ENCODE peak calls at places on chromosomes 6 and 20, in five cellular contexts. N is GM04503, P is choroid plexus epithelial cell, O is kidney tubule cell, D is K562. G is an unnamed sample.

GRCh38 chr6:34324738-34325444 is 67.6 kb downstream of the NUDT3 start:
- DNase-seq in N (no peak), P (peak; percentile 79), O (no peak), D (no peak), G (no peak)

GRCh38 chr6:146770965-146771735 is 172.4 kb downstream of the ADGB start:
- DNase-seq in N (no peak), P (no peak), O (no peak), D (peak; percentile 30), G (no peak)

GRCh38 chr6:169912266-169913095 is 161.1 kb downstream of the ERMARD start:
- DNase-seq in N (no peak), P (no peak), O (no peak), D (no peak), G (no peak)

GRCh38 chr6:136791296-136792065 is 796 bp downstream of the MAP3K5 start:
- DNase-seq in N (no peak), P (peak; percentile 73), O (peak; percentile 46), D (peak; percentile 50), G (no peak)

GRCh38 chr6:100257661-100258395 is 206.9 kb downstream of the SIM1 start:
- DNase-seq in N (no peak), P (peak; percentile 91), O (peak; percentile 60), D (peak; percentile 26), G (peak; percentile 20)

GRCh38 chr6:116278853-116279231 is 888 bp downstream of the TSPYL1 start:
- DNase-seq in N (no peak), P (no peak), O (peak; percentile 58), D (no peak), G (no peak)

GRCh38 chr6:90610291-90610670 is 23.4 kb upstream of the MAP3K7 start:
- DNase-seq in N (no peak), P (peak; percentile 13), O (no peak), D (no peak), G (no peak)

GRCh38 chr6:27139753-27140522 is 107.6 kb upstream of the PRSS16 start:
- DNase-seq in N (no peak), P (no peak), O (no peak), D (peak; percentile 31), G (no peak)

GRCh38 chr6:116389357-116389756 is 18.6 kb downstream of the DSE start:
- DNase-seq in N (no peak), P (no peak), O (peak; percentile 12), D (no peak), G (no peak)

GRCh38 chr20:58981564-58982364 is 708 bp downstream of the NELFCD start:
- DNase-seq in N (no peak), P (peak; percentile 22), O (peak; percentile 19), D (peak; percentile 39), G (no peak)

GRCh38 chr6:79548310-79548709 is 11.1 kb upstream of the LCA5 start:
- DNase-seq in N (no peak), P (no peak), O (no peak), D (no peak), G (no peak)

GRCh38 chr6:123091896-123092271 is 95.8 kb downstream of the CLVS2 start:
- DNase-seq in N (no peak), P (no peak), O (no peak), D (no peak), G (no peak)

GRCh38 chr20:59515013-59515905 is 89.1 kb upstream of the PHACTR3 start:
- DNase-seq in N (no peak), P (peak; percentile 63), O (peak; percentile 64), D (peak; percentile 65), G (no peak)

GRCh38 chr6:169186496-169187169 is 67.0 kb downstream of the THBS2 start:
- DNase-seq in N (no peak), P (no peak), O (no peak), D (no peak), G (no peak)

GRCh38 chr6:27478141-27478705 is 5.3 kb upstream of the ZNF184 start:
- DNase-seq in N (no peak), P (peak; percentile 47), O (peak; percentile 19), D (no peak), G (no peak)

GRCh38 chr6:7671581-7671980 is 54.3 kb upstream of the BMP6 start:
- DNase-seq in N (peak; percentile 47), P (peak; percentile 28), O (no peak), D (no peak), G (no peak)

GRCh38 chr20:63297371-63297781 is 4.4 kb downstream of the COL20A1 start:
- DNase-seq in N (no peak), P (no peak), O (no peak), D (no peak), G (no peak)

GRCh38 chr20:32823078-32823477 is 3.3 kb downstream of the MAPRE1 start:
- DNase-seq in N (no peak), P (peak; percentile 88), O (peak; percentile 69), D (no peak), G (no peak)

GRCh38 chr6:123604067-123604466 is 32.7 kb downstream of the TRDN start:
- DNase-seq in N (no peak), P (no peak), O (no peak), D (no peak), G (no peak)